ENCODE peak calls at places on chromosomes 12 and 14, in four cellular contexts. K, Z, D and P are unnamed samples.

GRCh38 chr14:68970096-68970612 is 8.9 kb downstream of the ACTN1 start:
- DNase-seq in K (no peak), Z (peak; percentile 17), D (no peak), P (no peak)

GRCh38 chr14:74299061-74299545 is 3.6 kb downstream of the ABCD4 start:
- DNase-seq in K (no peak), Z (no peak), D (no peak), P (no peak)

GRCh38 chr12:129064201-129064881 is 211.1 kb downstream of the GLT1D1 start:
- DNase-seq in K (no peak), Z (no peak), D (no peak), P (no peak)

GRCh38 chr12:58069268-58069967 is 128.1 kb downstream of the ATP23 start:
- DNase-seq in K (no peak), Z (no peak), D (no peak), P (no peak)

GRCh38 chr14:21924479-21924878 is 250.9 kb upstream of the OR4E1 start:
- DNase-seq in K (peak; percentile 26), Z (no peak), D (no peak), P (no peak)

GRCh38 chr12:73235387-73235786 is 963.2 kb downstream of the TRHDE start:
- DNase-seq in K (no peak), Z (no peak), D (no peak), P (no peak)

GRCh38 chr12:12606793-12607589 is 4.7 kb upstream of the CREBL2 start:
- DNase-seq in K (no peak), Z (no peak), D (no peak), P (no peak)

GRCh38 chr12:132827763-132828703 is 636 bp downstream of the GOLGA3 start:
- DNase-seq in K (no peak), Z (peak; percentile 25), D (no peak), P (no peak)

GRCh38 chr14:37246427-37246829 is 48.7 kb downstream of the MIPOL1 start:
- DNase-seq in K (no peak), Z (no peak), D (peak; percentile 14), P (no peak)

GRCh38 chr12:113842699-113843098 is 123.4 kb downstream of the RBM19 start:
- DNase-seq in K (no peak), Z (no peak), D (no peak), P (no peak)

GRCh38 chr12:132761032-132761910 is at the start of gene ANKLE2:
- DNase-seq in K (no peak), Z (peak; percentile 29), D (peak; percentile 11), P (no peak)

GRCh38 chr12:122491991-122492390 is 8.7 kb downstream of the ZCCHC8 start:
- DNase-seq in K (no peak), Z (no peak), D (no peak), P (no peak)

GRCh38 chr12:9751204-9752144 is 9.2 kb downstream of the CD69 start:
- DNase-seq in K (no peak), Z (no peak), D (no peak), P (no peak)

GRCh38 chr14:51018521-51018920 is 74.2 kb upstream of the PYGL start:
- DNase-seq in K (no peak), Z (no peak), D (no peak), P (no peak)

GRCh38 chr12:81759215-81759991 is at the start of gene PPFIA2:
- DNase-seq in K (no peak), Z (peak; percentile 24), D (no peak), P (no peak)

GRCh38 chr12:15629108-15629507 is 160.1 kb downstream of the EPS8 start:
- DNase-seq in K (no peak), Z (peak; percentile 84), D (peak; percentile 74), P (no peak)

GRCh38 chr14:23578560-23579310 is at the start of gene JPH4:
- DNase-seq in K (no peak), Z (no peak), D (no peak), P (no peak)
- TF ChIP-seq CTCF in K (no peak), Z (no peak), D (no peak), P (no peak)

GRCh38 chr14:102215522-102216250 is 76.0 kb downstream of the WDR20 start:
- DNase-seq in K (no peak), Z (no peak), D (no peak), P (no peak)

GRCh38 chr14:102212845-102213244 is 73.1 kb downstream of the WDR20 start:
- DNase-seq in K (no peak), Z (no peak), D (no peak), P (no peak)

GRCh38 chr14:102215071-102215470 is 75.4 kb downstream of the WDR20 start:
- DNase-seq in K (no peak), Z (peak; percentile 45), D (no peak), P (no peak)

GRCh38 chr14:102213470-102213869 is 73.8 kb downstream of the WDR20 start:
- DNase-seq in K (no peak), Z (no peak), D (no peak), P (no peak)

GRCh38 chr14:102213984-102214658 is 74.4 kb downstream of the WDR20 start:
- DNase-seq in K (no peak), Z (no peak), D (no peak), P (no peak)
- TF ChIP-seq CTCF in K (no peak), Z (no peak), D (no peak), P (peak; percentile 11)

DNA sequence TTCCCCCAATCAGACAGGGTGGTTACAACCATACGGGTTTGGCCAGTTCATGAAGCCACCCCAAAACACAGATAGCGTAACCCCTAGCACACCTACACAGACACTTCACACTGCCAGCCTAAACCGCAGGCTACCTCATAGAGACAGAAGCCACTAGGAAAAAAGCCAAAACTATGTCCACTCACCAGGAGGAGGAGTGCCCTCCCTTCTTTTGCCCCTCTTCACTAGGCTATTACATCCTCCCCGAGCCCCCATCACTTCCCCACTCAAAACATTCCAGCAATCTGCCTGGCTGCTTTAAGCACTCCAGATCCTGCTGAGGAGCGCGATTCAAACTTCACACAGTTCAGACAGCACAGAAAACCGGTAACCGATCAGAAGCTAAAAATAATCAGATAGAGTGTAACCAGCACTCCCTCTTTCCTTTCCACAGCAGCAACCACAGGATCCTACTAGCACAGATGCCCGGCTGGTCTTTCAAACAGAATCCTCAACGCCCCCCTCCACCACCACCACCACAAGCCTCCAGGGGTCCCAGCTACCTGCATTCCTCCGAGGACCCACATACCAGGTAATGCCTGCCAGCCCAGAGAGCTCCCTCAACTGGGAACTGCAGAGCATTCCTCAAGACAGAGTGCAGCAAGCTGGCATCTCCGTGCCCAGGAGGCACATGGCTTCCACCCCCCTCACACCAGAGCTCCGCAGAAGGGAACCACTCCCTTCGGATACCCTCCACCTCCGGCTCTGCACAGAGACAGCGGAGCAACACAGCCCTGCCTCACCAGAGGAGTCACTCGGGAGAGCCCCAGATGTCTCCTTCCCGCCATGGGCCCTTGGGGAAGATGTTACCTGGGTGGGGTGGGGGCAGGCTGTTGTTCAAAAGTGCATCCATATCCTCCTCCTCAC is 1.5 kb downstream of the CHD4 start:
- DNase-seq in K (no peak), Z (no peak), D (no peak), P (no peak)
- TF ChIP-seq CTCF in K (no peak), Z (no peak), D (no peak), P (no peak)

DNA sequence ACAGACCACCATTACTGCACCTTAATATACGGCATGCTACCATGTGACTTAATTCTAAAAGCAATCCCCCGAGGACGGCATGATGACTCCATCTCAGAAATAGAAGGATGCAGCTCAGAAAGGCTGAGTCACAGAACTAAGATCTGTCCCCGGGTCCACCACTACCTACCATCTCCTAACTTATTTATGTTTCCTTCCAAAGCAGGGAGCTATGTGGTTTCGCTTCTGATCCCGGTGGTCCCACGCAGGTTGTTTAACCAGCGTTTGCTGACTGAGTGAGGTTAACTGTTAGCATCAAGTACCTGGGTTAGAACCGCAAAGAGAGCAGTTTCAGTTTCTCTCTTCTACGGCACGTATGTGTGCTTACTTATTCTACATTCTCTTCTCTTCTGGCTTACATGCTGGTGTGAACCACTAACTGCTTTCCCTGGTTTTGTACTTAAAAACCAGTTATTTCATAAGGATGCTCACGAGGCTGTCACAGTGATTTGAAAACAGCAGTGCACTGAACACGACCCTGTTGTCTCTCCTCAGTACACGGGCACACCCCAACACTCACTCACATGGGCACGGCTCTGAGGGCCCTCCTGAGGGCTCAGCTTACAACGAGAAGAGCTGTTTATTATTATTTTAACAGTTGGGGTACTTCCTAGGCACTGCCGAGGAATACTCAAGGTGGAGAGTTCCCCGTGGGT is 66.7 kb downstream of the CCDC88C start:
- DNase-seq in K (peak; percentile 83), Z (no peak), D (no peak), P (no peak)
- TF ChIP-seq CTCF in K (no peak), Z (no peak), D (no peak), P (no peak)

GRCh38 chr12:8499616-8500015 is 13.7 kb upstream of the CLEC4D start:
- DNase-seq in K (no peak), Z (no peak), D (no peak), P (no peak)
- TF ChIP-seq CTCF in K (peak; percentile 16), Z (no peak), D (no peak), P (no peak)

GRCh38 chr14:103627073-103628025 is 1.7 kb upstream of the KLC1 start:
- DNase-seq in K (no peak), Z (no peak), D (no peak), P (no peak)

GRCh38 chr14:103628221-103628683 is 759 bp upstream of the KLC1 start:
- DNase-seq in K (no peak), Z (peak; percentile 78), D (no peak), P (peak; percentile 88)

GRCh38 chr14:103629503-103630121 is 601 bp downstream of the KLC1 start:
- DNase-seq in K (no peak), Z (peak; percentile 52), D (no peak), P (peak; percentile 85)

GRCh38 chr14:103630364-103631108 is 1.5 kb downstream of the KLC1 start:
- DNase-seq in K (no peak), Z (no peak), D (no peak), P (no peak)

GRCh38 chr14:103628684-103629502 is at the start of gene KLC1:
- DNase-seq in K (no peak), Z (peak; percentile 77), D (no peak), P (peak; percentile 94)
- TF ChIP-seq CTCF in K (no peak), Z (no peak), D (no peak), P (no peak)

GRCh38 chr14:81394739-81395138 is 5.4 kb downstream of the STON2 start:
- DNase-seq in K (no peak), Z (no peak), D (no peak), P (no peak)

GRCh38 chr14:81388236-81388801 is 11.8 kb downstream of the STON2 start:
- DNase-seq in K (no peak), Z (no peak), D (no peak), P (no peak)

GRCh38 chr14:81392052-81392451 is 8.1 kb downstream of the STON2 start:
- DNase-seq in K (no peak), Z (no peak), D (no peak), P (no peak)

GRCh38 chr14:81392976-81393643 is 7.0 kb downstream of the STON2 start:
- DNase-seq in K (no peak), Z (no peak), D (no peak), P (no peak)

DNA sequence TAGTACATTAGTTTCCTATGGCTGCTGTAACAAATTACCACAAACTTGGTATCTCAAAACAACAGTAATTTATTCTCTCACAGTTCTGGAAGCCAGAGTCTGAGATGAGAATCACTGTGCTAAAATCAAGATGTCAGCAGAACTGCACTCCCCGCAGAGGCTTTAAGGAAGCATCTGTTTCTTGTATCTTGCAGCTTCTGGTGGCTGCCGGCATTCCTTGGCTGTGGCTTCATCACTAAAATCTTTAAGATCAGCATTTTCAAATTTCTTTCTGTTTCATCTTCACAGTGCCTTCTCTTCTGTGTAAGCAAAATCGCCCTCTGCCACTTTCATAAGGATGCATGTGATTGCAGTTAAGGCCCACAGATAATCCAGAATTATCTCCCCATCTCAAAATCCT is 9.4 kb downstream of the STON2 start:
- DNase-seq in K (no peak), Z (no peak), D (no peak), P (no peak)
- TF ChIP-seq CTCF in K (no peak), Z (no peak), D (no peak), P (no peak)